ENCODE peak calls at places on chromosomes 5 and 9, in four cellular contexts. B is A549; R is tibial nerve; K is CD4-positive, CD25-positive, alpha-beta regulatory T cell. N is an unnamed sample.

GRCh38 chr9:81146684-81147337 is 542.5 kb downstream of the TLE1 start:
- DNase-seq in B (peak; percentile 13), K (no peak), R (no peak), N (peak; percentile 81)

GRCh38 chr5:170920196-170920595 is 58.4 kb downstream of the RANBP17 start:
- DNase-seq in K (no peak), B (no peak), R (no peak), N (no peak)

GRCh38 chr5:135204151-135204600 is 170.1 kb upstream of the PITX1 start:
- DNase-seq in K (no peak), B (no peak), R (no peak), N (peak; percentile 32)

GRCh38 chr5:103902893-103903292 is 340.3 kb upstream of the NUDT12 start:
- DNase-seq in R (no peak), K (no peak), B (no peak), N (no peak)

GRCh38 chr5:181098642-181099452 is 32.1 kb downstream of the OR2V1 start:
- DNase-seq in K (no peak), R (no peak), B (no peak), N (peak; percentile 7)

GRCh38 chr9:120175031-120175430 is 404.9 kb downstream of the CDK5RAP2 start:
- DNase-seq in K (no peak), B (no peak), R (no peak), N (no peak)

GRCh38 chr5:173456751-173457171 is 128.5 kb upstream of the STC2 start:
- DNase-seq in K (no peak), B (no peak), R (no peak), N (peak; percentile 86)

GRCh38 chr9:109319631-109320233 is 1.1 kb downstream of the EPB41L4B start:
- DNase-seq in B (no peak), K (no peak), R (no peak), N (no peak)

GRCh38 chr5:126610163-126610562 is 9.4 kb downstream of the PHAX start:
- DNase-seq in B (no peak), R (no peak), K (no peak), N (no peak)

GRCh38 chr5:95857185-95857945 is 34.8 kb upstream of the GLRX start:
- DNase-seq in B (no peak), R (peak; percentile 91), K (no peak), N (no peak)

GRCh38 chr5:109645591-109646236 is 44.0 kb upstream of the MAN2A1 start:
- DNase-seq in K (no peak), R (no peak), B (no peak), N (no peak)

GRCh38 chr5:150309101-150309897 is 6.6 kb upstream of the ARSI start:
- DNase-seq in B (no peak), K (no peak), R (no peak), N (no peak)

GRCh38 chr5:116492016-116492623 is 82.5 kb downstream of the SEMA6A start:
- DNase-seq in K (no peak), R (peak; percentile 27), B (no peak), N (peak; percentile 91)

GRCh38 chr9:7676757-7677156 is 122.8 kb downstream of the DMAC1 start:
- DNase-seq in K (no peak), R (no peak), B (no peak), N (no peak)

GRCh38 chr5:59125961-59126360 is 543.1 kb downstream of the RAB3C start:
- DNase-seq in K (no peak), R (no peak), B (no peak), N (no peak)

GRCh38 chr5:123115020-123115419 is 26.0 kb downstream of the PRDM6 start:
- DNase-seq in R (no peak), K (no peak), B (no peak), N (no peak)

GRCh38 chr5:154851351-154851750 is 948 bp upstream of the FAXDC2 start:
- DNase-seq in B (no peak), R (no peak), K (no peak), N (no peak)

GRCh38 chr9:36924071-36924470 is 110.0 kb downstream of the PAX5 start:
- DNase-seq in B (peak; percentile 98), K (no peak), R (no peak), N (no peak)

GRCh38 chr5:60856059-60856458 is 12.0 kb upstream of the ELOVL7 start:
- DNase-seq in R (no peak), K (no peak), B (no peak), N (no peak)

GRCh38 chr9:108043585-108043984 is 554.0 kb upstream of the KLF4 start:
- DNase-seq in K (no peak), R (no peak), B (no peak), N (no peak)

GRCh38 chr5:116848974-116849586 is 274.5 kb upstream of the SEMA6A start:
- DNase-seq in R (no peak), B (no peak), K (no peak), N (no peak)

GRCh38 chr5:128085413-128085812 is 1.8 kb downstream of the SLC12A2 start:
- DNase-seq in K (no peak), B (no peak), R (no peak), N (no peak)
- H3K4me3 ChIP-seq in K (peak overlapping the region; percentile 79), B (peak overlapping the region; percentile 88), R (peak overlapping the region; percentile 88), N (no peak overlapping the region)

GRCh38 chr5:129904102-129904666 is at the start of gene CHSY3:
- DNase-seq in K (no peak), R (peak; percentile 72), B (peak; percentile 40), N (peak; percentile 46)

GRCh38 chr5:129906177-129906887 is 2.1 kb downstream of the CHSY3 start:
- DNase-seq in B (no peak), K (no peak), R (peak; percentile 16), N (no peak)

GRCh38 chr5:129903466-129904101 is 681 bp upstream of the CHSY3 start:
- DNase-seq in K (no peak), B (no peak), R (peak; percentile 6), N (no peak)

GRCh38 chr5:129904667-129905466 is 602 bp downstream of the CHSY3 start:
- DNase-seq in R (no peak), K (no peak), B (no peak), N (no peak)

GRCh38 chr5:129905467-129906176 is 1.4 kb downstream of the CHSY3 start:
- DNase-seq in R (peak; percentile 16), B (no peak), K (no peak), N (no peak)
- H3K4me3 ChIP-seq in R (peak overlapping the region; percentile 56), B (peak overlapping the region; percentile 72), K (no peak overlapping the region), N (no peak overlapping the region)

DNA sequence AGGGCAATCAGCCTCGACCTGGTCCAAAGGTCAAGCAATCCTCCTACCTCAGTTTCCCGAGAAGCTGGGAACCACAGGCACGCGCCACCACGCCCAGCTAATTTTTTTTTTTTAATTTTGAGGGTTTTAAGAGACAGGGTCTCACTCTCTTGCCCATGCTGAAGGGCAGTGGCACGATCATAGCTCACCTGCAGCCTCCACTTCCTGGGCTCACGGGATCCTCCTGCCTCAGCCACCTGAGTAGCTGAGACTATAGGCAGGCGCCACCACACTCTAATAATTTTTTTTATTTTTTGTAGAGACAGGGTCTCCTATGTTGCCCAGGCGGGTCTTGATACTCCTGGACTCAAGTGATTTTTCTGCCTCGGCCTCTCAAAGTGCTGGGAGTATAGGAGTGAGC is 1.6 kb downstream of the UIMC1 start:
- DNase-seq in B (no peak), K (no peak), R (no peak), N (no peak)
- H3K4me3 ChIP-seq in B (peak overlapping the region; percentile 94), K (peak overlapping the region; percentile 86), R (no peak overlapping the region), N (peak overlapping the region; percentile 87)

GRCh38 chr9:128150594-128151342 is 1.5 kb downstream of the LCN2 start:
- DNase-seq in R (no peak), B (peak; percentile 33), K (no peak), N (no peak)
- H3K4me3 ChIP-seq in R (no peak overlapping the region), B (no peak overlapping the region), K (no peak overlapping the region), N (no peak overlapping the region)

GRCh38 chr9:92482336-92482735 is at the start of gene ASPN:
- DNase-seq in K (no peak), B (no peak), R (no peak), N (no peak)
- H3K4me3 ChIP-seq in K (peak within 1 kb of the TSS; percentile 38), B (no peak within 1 kb of the TSS), R (no peak within 1 kb of the TSS), N (no peak within 1 kb of the TSS)

GRCh38 chr5:138755084-138755748 is 2.0 kb downstream of the CTNNA1 start:
- DNase-seq in K (no peak), B (no peak), R (no peak), N (no peak)
- H3K4me3 ChIP-seq in K (no peak overlapping the region), B (peak overlapping the region; percentile 91), R (peak overlapping the region; percentile 92), N (no peak overlapping the region)

DNA sequence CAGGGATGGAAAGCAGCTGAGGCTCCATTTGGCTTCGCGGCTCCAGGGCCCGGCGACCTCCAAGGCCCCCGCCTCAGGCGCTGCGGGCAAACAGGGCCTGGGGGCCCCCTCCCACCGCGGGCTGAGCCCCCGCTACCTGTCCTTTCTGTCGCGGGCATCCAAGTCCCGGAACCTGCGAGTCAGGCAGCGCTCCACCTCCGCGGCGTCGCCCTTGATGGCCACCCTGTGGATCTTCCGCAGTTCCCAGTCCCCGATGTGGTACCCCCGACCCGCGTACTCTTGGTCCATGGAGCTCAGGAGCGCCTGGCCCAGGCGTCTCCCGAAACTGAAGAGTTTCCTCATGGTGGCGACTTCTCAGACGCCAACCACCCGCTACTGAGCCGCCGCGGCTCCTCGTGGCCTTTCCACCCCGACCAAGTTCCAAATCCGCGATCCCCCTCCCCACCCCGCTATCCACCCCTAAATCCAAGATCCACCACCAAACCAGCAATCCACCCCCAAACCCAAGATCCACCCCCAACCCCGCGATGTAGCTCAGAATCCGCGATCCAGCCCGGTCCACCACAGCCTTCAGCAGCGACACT is 86.5 kb upstream of the CCDC180 start:
- DNase-seq in B (no peak), K (no peak), R (no peak), N (no peak)
- H3K4me3 ChIP-seq in B (peak overlapping the region; percentile 40), K (no peak overlapping the region), R (peak overlapping the region; percentile 38), N (no peak overlapping the region)